ENCODE peak calls at places on chromosomes 6 and 20, in five cellular contexts. One of them, this sample, is unnamed.

GRCh38 chr20:60035486-60035885 is 77.3 kb downstream of the CDH26 start:
- DNase-seq in neuronal stem cell: no peak
- DNase-seq in AG08396: no peak
- DNase-seq in nephron progenitor cell: no peak
- DNase-seq in H1: no peak
- DNase-seq in this sample: no peak

GRCh38 chr6:157198425-157199279 is 124.7 kb downstream of the TMEM242 start:
- DNase-seq in neuronal stem cell: no peak
- DNase-seq in AG08396: no peak
- DNase-seq in nephron progenitor cell: no peak
- DNase-seq in H1: no peak
- DNase-seq in this sample: no peak

GRCh38 chr6:31586596-31586995 is 519 bp downstream of the LST1 start:
- DNase-seq in neuronal stem cell: no peak
- DNase-seq in AG08396: no peak
- DNase-seq in nephron progenitor cell: no peak
- DNase-seq in H1: no peak
- DNase-seq in this sample: no peak

GRCh38 chr20:21682576-21682975 is 22.9 kb upstream of the PAX1 start:
- DNase-seq in neuronal stem cell: no peak
- DNase-seq in AG08396: no peak
- DNase-seq in nephron progenitor cell: no peak
- DNase-seq in H1: no peak
- DNase-seq in this sample: no peak

GRCh38 chr20:47051936-47052566 is 157.4 kb downstream of the EYA2 start:
- DNase-seq in neuronal stem cell: no peak
- DNase-seq in AG08396: no peak
- DNase-seq in nephron progenitor cell: no peak
- DNase-seq in H1: no peak
- DNase-seq in this sample: no peak

GRCh38 chr20:60057866-60058807 is 99.9 kb downstream of the CDH26 start:
- DNase-seq in neuronal stem cell: peak
- DNase-seq in AG08396: no peak
- DNase-seq in nephron progenitor cell: peak
- DNase-seq in H1: no peak
- DNase-seq in this sample: no peak

GRCh38 chr20:51389543-51389924 is 153.0 kb downstream of the NFATC2 start:
- DNase-seq in neuronal stem cell: no peak
- DNase-seq in AG08396: no peak
- DNase-seq in nephron progenitor cell: no peak
- DNase-seq in H1: no peak
- DNase-seq in this sample: no peak

GRCh38 chr6:55678330-55679224 is 99.6 kb upstream of the HMGCLL1 start:
- DNase-seq in neuronal stem cell: no peak
- DNase-seq in AG08396: no peak
- DNase-seq in nephron progenitor cell: no peak
- DNase-seq in H1: no peak
- DNase-seq in this sample: no peak

GRCh38 chr6:89290401-89291155 is 24.5 kb downstream of the GABRR2 start:
- DNase-seq in neuronal stem cell: no peak
- DNase-seq in AG08396: no peak
- DNase-seq in nephron progenitor cell: no peak
- DNase-seq in H1: no peak
- DNase-seq in this sample: no peak

GRCh38 chr6:45988635-45989034 is 27.0 kb downstream of the CLIC5 start:
- DNase-seq in neuronal stem cell: no peak
- DNase-seq in AG08396: no peak
- DNase-seq in nephron progenitor cell: peak
- DNase-seq in H1: no peak
- DNase-seq in this sample: no peak

GRCh38 chr6:32046450-32047083 is 8.4 kb downstream of the CYP21A2 start:
- DNase-seq in neuronal stem cell: peak
- DNase-seq in AG08396: peak
- DNase-seq in nephron progenitor cell: no peak
- DNase-seq in H1: no peak
- DNase-seq in this sample: no peak

GRCh38 chr20:32249030-32249738 is 28.3 kb upstream of the KIF3B start:
- DNase-seq in neuronal stem cell: no peak
- DNase-seq in AG08396: no peak
- DNase-seq in nephron progenitor cell: no peak
- DNase-seq in H1: no peak
- DNase-seq in this sample: peak

GRCh38 chr6:103001724-103002123 is 1608.2 kb downstream of the GRIK2 start:
- DNase-seq in neuronal stem cell: no peak
- DNase-seq in AG08396: no peak
- DNase-seq in nephron progenitor cell: no peak
- DNase-seq in H1: no peak
- DNase-seq in this sample: no peak

GRCh38 chr20:58306421-58307261 is 2.9 kb upstream of the RAB22A start:
- DNase-seq in neuronal stem cell: no peak
- DNase-seq in AG08396: no peak
- DNase-seq in nephron progenitor cell: no peak
- DNase-seq in H1: no peak
- DNase-seq in this sample: peak

GRCh38 chr6:143536866-143537691 is 25.6 kb upstream of the FUCA2 start:
- DNase-seq in neuronal stem cell: peak
- DNase-seq in AG08396: peak
- DNase-seq in nephron progenitor cell: peak
- DNase-seq in H1: no peak
- DNase-seq in this sample: peak

GRCh38 chr6:36957773-36958271 is 3.3 kb downstream of the PI16 start:
- DNase-seq in neuronal stem cell: no peak
- DNase-seq in AG08396: no peak
- DNase-seq in nephron progenitor cell: no peak
- DNase-seq in H1: no peak
- DNase-seq in this sample: no peak

GRCh38 chr6:124022641-124023040 is 219.0 kb downstream of the NKAIN2 start:
- DNase-seq in neuronal stem cell: no peak
- DNase-seq in AG08396: no peak
- DNase-seq in nephron progenitor cell: no peak
- DNase-seq in H1: no peak
- DNase-seq in this sample: no peak

GRCh38 chr6:137492289-137492688 is 1.9 kb downstream of the OLIG3 start:
- DNase-seq in neuronal stem cell: no peak
- DNase-seq in AG08396: no peak
- DNase-seq in nephron progenitor cell: no peak
- DNase-seq in H1: no peak
- DNase-seq in this sample: no peak

GRCh38 chr6:93751969-93752368 is 332.6 kb upstream of the EPHA7 start:
- DNase-seq in neuronal stem cell: peak
- DNase-seq in AG08396: no peak
- DNase-seq in nephron progenitor cell: no peak
- DNase-seq in H1: no peak
- DNase-seq in this sample: no peak

GRCh38 chr6:27962506-27962905 is 5.5 kb downstream of the OR2B6 start:
- DNase-seq in neuronal stem cell: no peak
- DNase-seq in AG08396: no peak
- DNase-seq in nephron progenitor cell: no peak
- DNase-seq in H1: no peak
- DNase-seq in this sample: no peak

GRCh38 chr20:63234693-63235398 is 859 bp upstream of the BIRC7 start:
- DNase-seq in neuronal stem cell: no peak
- DNase-seq in AG08396: peak
- DNase-seq in nephron progenitor cell: peak
- DNase-seq in H1: no peak
- DNase-seq in this sample: no peak

GRCh38 chr6:151389640-151390275 is 1.6 kb downstream of the ZBTB2 start:
- DNase-seq in neuronal stem cell: no peak
- DNase-seq in AG08396: peak
- DNase-seq in nephron progenitor cell: no peak
- DNase-seq in H1: no peak
- DNase-seq in this sample: no peak

GRCh38 chr6:13089296-13089994 is 238.9 kb downstream of the TBC1D7 start:
- DNase-seq in neuronal stem cell: no peak
- DNase-seq in AG08396: no peak
- DNase-seq in nephron progenitor cell: no peak
- DNase-seq in H1: no peak
- DNase-seq in this sample: no peak

GRCh38 chr20:63711085-63711645 is 3.3 kb downstream of the ZGPAT start:
- DNase-seq in neuronal stem cell: no peak
- DNase-seq in AG08396: no peak
- DNase-seq in nephron progenitor cell: no peak
- DNase-seq in H1: no peak
- DNase-seq in this sample: no peak

GRCh38 chr20:13744403-13744802 is 40.3 kb downstream of the ESF1 start:
- DNase-seq in neuronal stem cell: no peak
- DNase-seq in AG08396: no peak
- DNase-seq in nephron progenitor cell: no peak
- DNase-seq in H1: no peak
- DNase-seq in this sample: no peak

This sample was measured in activated T-helper 2 cell treated with anti-CD3 and anti-CD28 coated beads, Interferon-gamma antibody, Interleukin-2, Interleukin-4, amounts not matched to agents 10 μg/mL and 5 μg/mL and 100 μg/mL, durations not matched to agents 14 hours and 24 hours and 36 hours.